ENCODE peak calls at places on chromosomes 4 and X, in six cellular contexts. F, G, Y, N, M and H are unnamed samples.

GRCh38 chr4:119559044-119559647 is 69.5 kb downstream of the PDE5A start:
- DNase-seq in F (peak), G (no peak), Y (peak), N (peak), M (peak), H (peak)

GRCh38 chrX:132652871-132653270 is 164.0 kb upstream of the MBNL3 start:
- DNase-seq in F (no peak), G (no peak), Y (no peak), N (no peak), M (no peak), H (no peak)

GRCh38 chrX:110734894-110735541 is 60.6 kb downstream of the CHRDL1 start:
- DNase-seq in F (peak), G (no peak), Y (peak), N (peak), M (peak), H (no peak)

GRCh38 chr4:1842993-1843448 is 12.9 kb downstream of the LETM1 start:
- DNase-seq in F (peak), G (no peak), Y (peak), N (peak), M (peak), H (no peak)

GRCh38 chr4:40484346-40484745 is 145.3 kb downstream of the RBM47 start:
- DNase-seq in F (no peak), G (no peak), Y (no peak), N (peak), M (no peak), H (no peak)

GRCh38 chr4:8168832-8169598 is 10.4 kb upstream of the ABLIM2 start:
- DNase-seq in F (no peak), G (no peak), Y (no peak), N (no peak), M (no peak), H (no peak)

GRCh38 chr4:150327262-150327780 is 249.1 kb downstream of the DCLK2 start:
- DNase-seq in F (no peak), G (no peak), Y (no peak), N (no peak), M (no peak), H (no peak)

GRCh38 chr4:8862800-8863758 is 8.6 kb downstream of the HMX1 start:
- DNase-seq in F (no peak), G (no peak), Y (no peak), N (no peak), M (no peak), H (no peak)

GRCh38 chr4:37892641-37893040 is 1.8 kb downstream of the TBC1D1 start:
- DNase-seq in F (no peak), G (no peak), Y (no peak), N (no peak), M (no peak), H (no peak)

GRCh38 chr4:48698029-48698901 is 81.8 kb downstream of the FRYL start:
- DNase-seq in F (peak), G (no peak), Y (peak), N (peak), M (peak), H (no peak)

GRCh38 chr4:123418486-123418931 is 21.9 kb downstream of the SPRY1 start:
- DNase-seq in F (peak), G (no peak), Y (peak), N (peak), M (peak), H (no peak)

GRCh38 chr4:150664935-150665334 is 83.0 kb downstream of the MAB21L2 start:
- DNase-seq in F (no peak), G (no peak), Y (peak), N (peak), M (peak), H (no peak)

GRCh38 chr4:183413562-183414200 is 30.8 kb upstream of the CDKN2AIP start:
- DNase-seq in F (no peak), G (no peak), Y (no peak), N (no peak), M (no peak), H (no peak)

GRCh38 chr4:141636077-141636770 is at the start of gene IL15:
- DNase-seq in F (no peak), G (peak), Y (peak), N (peak), M (peak), H (no peak)

GRCh38 chrX:49061490-49061889 is 2.7 kb downstream of the CCDC120 start:
- DNase-seq in F (no peak), G (no peak), Y (no peak), N (no peak), M (no peak), H (no peak)

GRCh38 chr4:130359537-130359936 is 1263.6 kb downstream of the C4orf33 start:
- DNase-seq in F (peak), G (no peak), Y (peak), N (peak), M (peak), H (no peak)

GRCh38 chr4:11429646-11430045 is 952 bp upstream of the HS3ST1 start:
- DNase-seq in F (no peak), G (no peak), Y (no peak), N (no peak), M (no peak), H (no peak)

GRCh38 chr4:86557526-86557925 is 36.6 kb upstream of the PTPN13 start:
- DNase-seq in F (no peak), G (no peak), Y (peak), N (no peak), M (no peak), H (no peak)

GRCh38 chrX:40170830-40171512 is 73.2 kb upstream of the BCOR start:
- DNase-seq in F (no peak), G (no peak), Y (no peak), N (no peak), M (peak), H (no peak)